ENCODE peak calls at places on chromosomes 4 and X, in ten cellular contexts. U is ascending aorta, R is lower lobe of right lung, L is upper lobe of right lung, N is transverse colon, F is psoas muscle, S is progenitor cell of endocrine pancreas, E is tibial artery, B is astrocyte of the spinal cord, T is upper lobe of left lung. Y is an unnamed sample.

GRCh38 chr4:181475781-181476180 is 767.4 kb upstream of the TENM3 start:
- DNase-seq in F (no peak), B (peak; percentile 5), U (no peak), E (no peak), R (no peak), S (no peak), T (no peak), L (no peak), N (no peak), Y (no peak)

GRCh38 chr4:8398347-8398746 is 42.2 kb downstream of the ACOX3 start:
- DNase-seq in E (no peak), U (no peak), F (no peak), S (no peak), L (no peak), T (no peak), B (no peak), R (peak; percentile 7), N (no peak), Y (no peak)

GRCh38 chrX:119982145-119982544 is 38.6 kb upstream of the NKAP start:
- DNase-seq in B (no peak), N (no peak), R (no peak), T (no peak), U (no peak), L (no peak), F (no peak), S (no peak), E (no peak), Y (no peak)

GRCh38 chr4:39235021-39235420 is 52.7 kb downstream of the WDR19 start:
- DNase-seq in N (no peak), E (no peak), T (no peak), R (no peak), U (no peak), F (no peak), B (no peak), L (no peak), S (no peak), Y (no peak)

GRCh38 chrX:129981752-129982299 is 609 bp upstream of the BCORL1 start:
- DNase-seq in E (peak; percentile 61), F (no peak), L (peak; percentile 44), R (no peak), U (no peak), B (no peak), T (no peak), N (peak; percentile 19), S (no peak), Y (no peak)

GRCh38 chrX:121851033-121851432 is 803.6 kb downstream of the GLUD2 start:
- DNase-seq in F (no peak), S (no peak), B (peak; percentile 58), E (no peak), R (no peak), T (no peak), L (no peak), U (no peak), N (no peak), Y (no peak)

GRCh38 chr4:176467011-176467410 is 147.2 kb downstream of the SPCS3 start:
- DNase-seq in B (peak; percentile 46), L (no peak), S (no peak), N (no peak), F (no peak), U (no peak), T (no peak), E (no peak), R (no peak), Y (no peak)

GRCh38 chr4:86965019-86965976 is 30.5 kb downstream of the AFF1 start:
- DNase-seq in S (no peak), E (no peak), T (no peak), N (no peak), U (no peak), F (no peak), B (no peak), L (no peak), R (no peak), Y (no peak)

GRCh38 chrX:150362599-150363481 is at the start of gene MAMLD1:
- DNase-seq in B (peak; percentile 83), L (peak; percentile 82), U (peak; percentile 43), N (peak; percentile 67), S (no peak), T (peak; percentile 64), F (peak; percentile 78), E (peak; percentile 88), R (peak; percentile 76), Y (peak; percentile 89)
- TF ChIP-seq CTCF in B (no peak), L (no peak), U (no peak), N (no peak), S (no peak), T (no peak), F (no peak), E (no peak), R (no peak), Y (peak; percentile 29)

DNA sequence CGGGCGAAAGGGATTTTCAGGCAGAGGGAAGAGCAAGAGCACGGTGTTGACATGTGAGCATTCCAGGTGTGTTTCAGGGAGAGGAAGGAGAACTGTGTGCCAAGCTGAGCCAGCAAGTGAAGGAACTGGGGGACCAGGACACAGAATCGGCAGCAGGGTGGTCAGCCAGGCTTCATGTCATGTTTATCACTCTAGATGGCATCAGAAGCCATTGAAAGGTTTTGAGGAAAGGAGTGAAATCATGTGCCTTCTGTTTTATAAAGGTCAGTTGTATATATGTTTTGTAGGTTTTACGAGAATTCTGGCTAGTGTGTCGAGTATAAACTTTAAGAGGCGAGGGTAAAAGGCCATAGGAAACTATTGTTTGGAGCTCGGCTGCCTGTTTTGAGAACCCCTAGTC is 682.3 kb downstream of the TRIML1 start:
- DNase-seq in L (no peak), T (no peak), F (no peak), N (no peak), E (no peak), U (no peak), R (no peak), B (no peak), S (no peak), Y (no peak)
- TF ChIP-seq CTCF in L (no peak), T (no peak), F (no peak), N (no peak), E (no peak), U (no peak), R (no peak), B (no peak), S (no peak), Y (no peak)

GRCh38 chr4:158728256-158728655 is 5.1 kb upstream of the PPID start:
- DNase-seq in R (no peak), S (no peak), E (no peak), B (no peak), U (no peak), L (no peak), T (no peak), N (no peak), F (no peak), Y (no peak)

GRCh38 chr4:158722291-158722916 is 792 bp downstream of the PPID start:
- DNase-seq in L (no peak), R (no peak), E (no peak), B (peak; percentile 46), T (no peak), S (no peak), F (no peak), U (no peak), N (no peak), Y (no peak)

GRCh38 chr4:158721680-158722079 is 1.5 kb downstream of the PPID start:
- DNase-seq in F (no peak), R (no peak), L (no peak), B (no peak), N (no peak), U (no peak), S (no peak), T (no peak), E (no peak), Y (no peak)

GRCh38 chr4:158724647-158725046 is 1.5 kb upstream of the PPID start:
- DNase-seq in T (no peak), B (no peak), R (no peak), S (no peak), F (no peak), N (no peak), U (no peak), E (no peak), L (no peak), Y (no peak)

DNA sequence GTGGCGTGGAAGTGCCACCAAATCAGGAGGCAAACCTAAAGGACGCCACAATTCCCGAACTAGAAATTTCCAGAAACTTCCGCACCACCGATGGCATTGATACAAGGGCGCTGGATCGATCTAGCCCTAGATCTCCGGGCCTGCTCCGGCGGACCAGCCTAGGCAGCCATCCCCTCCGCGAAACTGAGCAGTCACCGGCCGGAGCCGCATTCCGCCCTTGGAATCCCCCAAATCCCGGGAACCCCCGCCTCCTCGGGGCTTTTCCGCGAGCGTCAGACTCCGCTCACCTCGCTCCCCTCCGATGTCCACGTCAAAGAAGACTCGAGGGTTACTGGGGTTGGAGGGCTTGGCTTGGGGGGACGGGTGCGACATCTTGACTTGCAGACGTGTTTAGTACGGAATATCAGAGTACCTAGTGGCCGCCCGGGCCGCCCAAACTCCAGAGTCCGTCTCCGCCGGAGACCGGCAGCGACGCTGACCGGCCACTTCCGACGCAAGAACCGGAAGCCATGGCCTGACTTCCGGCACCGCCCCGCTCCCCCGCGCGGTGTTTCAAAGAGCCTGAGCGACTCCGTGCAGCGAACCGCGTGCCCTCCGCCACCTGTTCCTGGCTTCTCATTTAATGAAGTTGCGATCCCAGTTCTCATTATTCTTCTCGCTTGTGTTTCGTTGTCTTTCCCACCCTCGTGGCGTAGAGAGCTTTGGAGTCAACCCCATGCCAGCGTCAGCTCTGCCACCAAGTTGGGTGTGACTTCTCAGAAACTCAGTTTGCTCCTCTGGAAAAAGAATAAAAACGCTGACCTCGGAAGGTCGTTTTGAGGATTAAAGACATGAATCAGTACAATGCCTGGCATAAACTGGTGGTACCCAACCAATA is at the start of gene PPID:
- DNase-seq in L (peak; percentile 93), N (peak; percentile 90), S (peak; percentile 69), U (peak; percentile 11), F (peak; percentile 86), E (peak; percentile 89), T (peak; percentile 87), R (peak; percentile 89), B (peak; percentile 83), Y (peak; percentile 90)
- TF ChIP-seq CTCF in L (no peak), N (no peak), S (no peak), U (no peak), F (no peak), E (no peak), T (no peak), R (no peak), B (no peak), Y (no peak)

GRCh38 chrX:103918584-103919335 is 43.7 kb upstream of the TMSB15B start:
- DNase-seq in E (peak; percentile 83), B (peak; percentile 74), F (peak; percentile 61), R (peak; percentile 70), U (no peak), L (peak; percentile 78), S (peak; percentile 20), N (peak; percentile 68), T (peak; percentile 65), Y (peak; percentile 87)

GRCh38 chrX:103918050-103918449 is 44.4 kb upstream of the TMSB15B start:
- DNase-seq in E (peak; percentile 65), S (peak; percentile 44), F (peak; percentile 28), T (peak; percentile 40), N (peak; percentile 49), L (no peak), U (no peak), R (peak; percentile 43), B (peak; percentile 63), Y (no peak)

GRCh38 chrX:103913356-103914020 is 48.9 kb upstream of the TMSB15B start:
- DNase-seq in B (peak; percentile 1), S (no peak), E (no peak), L (no peak), U (no peak), T (no peak), F (no peak), R (no peak), N (no peak), Y (no peak)

DNA sequence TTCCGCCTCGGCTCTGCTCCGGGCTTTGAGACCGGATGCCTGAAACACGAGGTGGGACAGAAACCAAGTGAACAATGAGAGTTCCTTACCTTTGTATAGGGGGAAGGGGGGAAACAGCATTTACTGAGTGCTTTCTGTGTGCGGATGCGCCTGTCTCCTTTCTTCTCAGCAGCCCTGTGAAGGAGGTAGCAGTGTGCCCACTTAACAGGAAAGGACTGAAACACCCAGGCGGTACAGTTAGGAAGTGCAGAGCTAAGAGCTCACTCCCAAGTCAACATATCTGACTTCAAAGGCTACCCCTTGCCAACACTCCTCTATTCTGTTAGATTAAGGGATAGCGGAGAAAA is 43.1 kb upstream of the TMSB15B start:
- DNase-seq in L (no peak), E (no peak), N (peak; percentile 17), B (peak; percentile 56), S (no peak), U (no peak), T (no peak), R (no peak), F (no peak), Y (no peak)
- TF ChIP-seq CTCF in L (peak; percentile 35), E (peak; percentile 37), N (peak; percentile 25), B (peak; percentile 44), S (peak; percentile 35), U (peak; percentile 25), T (peak; percentile 28), R (peak; percentile 19), F (no peak), Y (peak; percentile 45)

Y was measured in osteocyte.